ENCODE peak calls at places on chromosomes 1 and 21, in eight cellular contexts. A is aorta, U is cardiac muscle cell, S is esophagus squamous epithelium, R is endothelial cell of umbilical vein, H is PC-3, D is IMR-90, L is right cardiac atrium. G is an unnamed sample. For H3K4me1, the result is how much of the 10 kb centered on the place peaks cover.

GRCh38 chr1:119388450-119388849 is 19.9 kb downstream of the HAO2 start:
- DNase-seq in A (no peak), U (no peak), S (no peak), R (no peak), H (no peak), D (no peak), L (no peak), G (no peak)

GRCh38 chr1:202034683-202035462 is 24.5 kb downstream of the ELF3 start:
- DNase-seq in A (peak), U (peak), S (no peak), R (no peak), H (peak), D (peak), L (peak), G (peak)

GRCh38 chr1:12597792-12598191 is 20.2 kb downstream of the DHRS3 start:
- DNase-seq in A (no peak), U (no peak), S (no peak), R (no peak), H (peak), D (no peak), L (peak), G (peak)

GRCh38 chr1:108665047-108665446 is 4.2 kb upstream of the HENMT1 start:
- DNase-seq in A (no peak), U (no peak), S (no peak), R (no peak), H (no peak), D (no peak), L (no peak), G (no peak)

GRCh38 chr1:156118175-156118868 is 3.8 kb downstream of the LMNA start:
- DNase-seq in A (peak), U (no peak), S (no peak), R (no peak), H (peak), D (no peak), L (peak), G (peak)

GRCh38 chr1:46152021-46152420 is 19.6 kb upstream of the PIK3R3 start:
- DNase-seq in A (no peak), U (peak), S (no peak), R (no peak), H (no peak), D (peak), L (no peak), G (no peak)

GRCh38 chr1:113924473-113924872 is 4.7 kb upstream of the HIPK1 start:
- DNase-seq in A (no peak), U (no peak), S (no peak), R (no peak), H (no peak), D (no peak), L (no peak), G (no peak)

GRCh38 chr1:151156515-151156819 is at the start of gene TNFAIP8L2:
- DNase-seq in A (peak), U (no peak), S (no peak), R (no peak), H (no peak), D (no peak), L (peak), G (no peak)

GRCh38 chr21:33647560-33647959 is 5.3 kb downstream of the ITSN1 start:
- DNase-seq in A (no peak), U (no peak), S (no peak), R (no peak), H (no peak), D (no peak), L (no peak), G (no peak)

GRCh38 chr1:204589409-204590038 is 73.3 kb downstream of the MDM4 start:
- DNase-seq in A (no peak), U (peak), S (no peak), R (no peak), H (peak), D (peak), L (no peak), G (no peak)

GRCh38 chr1:80403472-80403893 is 1397.0 kb upstream of the ADGRL4 start:
- DNase-seq in A (no peak), U (no peak), S (no peak), R (no peak), H (no peak), D (no peak), L (no peak), G (no peak)

GRCh38 chr21:36211660-36212512 is 55.3 kb downstream of the DOP1B start:
- DNase-seq in A (peak), U (peak), S (no peak), R (no peak), H (peak), D (peak), L (no peak), G (no peak)

GRCh38 chr1:20981903-20982695 is 194.6 kb downstream of the EIF4G3 start:
- DNase-seq in A (no peak), U (peak), S (no peak), R (peak), H (peak), D (peak), L (no peak), G (no peak)

GRCh38 chr1:192489748-192490147 is 85.8 kb upstream of the RGS1 start:
- DNase-seq in A (peak), U (peak), S (no peak), R (peak), H (peak), D (peak), L (peak), G (peak)

GRCh38 chr1:206631085-206631509 is 4.2 kb upstream of the DYRK3 start:
- DNase-seq in A (no peak), U (peak), S (peak), R (peak), H (peak), D (peak), L (peak), G (peak)

GRCh38 chr1:201154389-201155165 is at the start of gene TMEM9:
- DNase-seq in A (peak), U (peak), S (peak), R (peak), H (peak), D (peak), L (peak), G (peak)

GRCh38 chr1:37822942-37823865 is 15.2 kb upstream of the YRDC start:
- DNase-seq in A (no peak), U (no peak), S (no peak), R (no peak), H (peak), D (peak), L (no peak), G (no peak)

GRCh38 chr1:178371236-178371635 is 125.5 kb downstream of the CLEC20A start:
- DNase-seq in A (no peak), U (peak), S (no peak), R (peak), H (no peak), D (peak), L (no peak), G (no peak)

GRCh38 chr1:74396942-74397341 is 115.5 kb downstream of the LRRC53 start:
- DNase-seq in A (no peak), U (peak), S (no peak), R (no peak), H (no peak), D (peak), L (peak), G (peak)

GRCh38 chr1:65955071-65955470 is 162.4 kb downstream of the PDE4B start:
- DNase-seq in A (no peak), U (no peak), S (no peak), R (no peak), H (peak), D (no peak), L (no peak), G (no peak)

GRCh38 chr1:234281826-234282489 is 91.3 kb upstream of the COA6 start:
- DNase-seq in A (no peak), U (no peak), S (no peak), R (no peak), H (no peak), D (no peak), L (no peak), G (no peak)

GRCh38 chr1:235864965-235865525 is 1.7 kb downstream of the LYST start:
- DNase-seq in A (no peak), U (peak), S (no peak), R (no peak), H (no peak), D (no peak), L (no peak), G (no peak)

GRCh38 chr1:32892368-32893197 is 6.3 kb downstream of the HPCA start:
- DNase-seq in A (peak), U (peak), S (no peak), R (no peak), H (no peak), D (no peak), L (peak), G (no peak)

GRCh38 chr21:45109831-45110492 is 35.6 kb downstream of the ADARB1 start:
- DNase-seq in A (no peak), U (no peak), S (no peak), R (peak), H (no peak), D (no peak), L (no peak), G (no peak)

GRCh38 chr21:34520769-34521508 is 8.9 kb upstream of the KCNE1 start:
- DNase-seq in A (peak), U (no peak), S (no peak), R (no peak), H (no peak), D (no peak), L (peak), G (no peak)

GRCh38 chr21:15468368-15468767 is 261.4 kb upstream of the USP25 start:
- DNase-seq in A (no peak), U (peak), S (no peak), R (no peak), H (no peak), D (no peak), L (no peak), G (no peak)

GRCh38 chr21:44889625-44890337 is 16.3 kb upstream of the PTTG1IP start:
- DNase-seq in A (no peak), U (no peak), S (no peak), R (no peak), H (no peak), D (no peak), L (peak), G (no peak)

GRCh38 chr21:31630062-31630711 is 29.3 kb upstream of the SOD1 start:
- DNase-seq in A (no peak), U (peak), S (no peak), R (peak), H (peak), D (peak), L (no peak), G (no peak)

GRCh38 chr1:97906567-97907228 is 14.1 kb downstream of the DPYD start:
- DNase-seq in A (peak), U (peak), S (no peak), R (peak), H (peak), D (peak), L (peak), G (no peak)

GRCh38 chr1:8040586-8040985 is 14.5 kb upstream of the ERRFI1 start:
- DNase-seq in A (peak), U (peak), S (peak), R (peak), H (peak), D (peak), L (peak), G (peak)

GRCh38 chr1:32500387-32501209 is 35.7 kb downstream of the ZBTB8B start:
- DNase-seq in A (peak), U (peak), S (no peak), R (peak), H (peak), D (peak), L (peak), G (peak)

GRCh38 chr1:47624531-47624930 is 186.7 kb downstream of the FOXD2 start:
- DNase-seq in A (no peak), U (no peak), S (no peak), R (no peak), H (peak), D (no peak), L (no peak), G (peak)

GRCh38 chr1:8374812-8375211 is 56.9 kb downstream of the SLC45A1 start:
- DNase-seq in A (no peak), U (peak), S (no peak), R (peak), H (peak), D (peak), L (peak), G (peak)

GRCh38 chr1:161199506-161200119 is 759 bp upstream of the ADAMTS4 start:
- DNase-seq in A (peak), U (peak), S (no peak), R (peak), H (no peak), D (no peak), L (no peak), G (no peak)
- H3K4me1 ChIP-seq in A (under half), U (under half), S (half or more), R (half or more), H (under half), D (under half), L (under half), G (under half)

GRCh38 chr1:165116732-165117131 is 239.8 kb downstream of the LMX1A start:
- DNase-seq in A (no peak), U (peak), S (no peak), R (no peak), H (peak), D (peak), L (no peak), G (no peak)
- H3K4me1 ChIP-seq in A (under half), U (under half), S (under half), R (under half), H (under half), D (under half), L (under half), G (under half)

DNA sequence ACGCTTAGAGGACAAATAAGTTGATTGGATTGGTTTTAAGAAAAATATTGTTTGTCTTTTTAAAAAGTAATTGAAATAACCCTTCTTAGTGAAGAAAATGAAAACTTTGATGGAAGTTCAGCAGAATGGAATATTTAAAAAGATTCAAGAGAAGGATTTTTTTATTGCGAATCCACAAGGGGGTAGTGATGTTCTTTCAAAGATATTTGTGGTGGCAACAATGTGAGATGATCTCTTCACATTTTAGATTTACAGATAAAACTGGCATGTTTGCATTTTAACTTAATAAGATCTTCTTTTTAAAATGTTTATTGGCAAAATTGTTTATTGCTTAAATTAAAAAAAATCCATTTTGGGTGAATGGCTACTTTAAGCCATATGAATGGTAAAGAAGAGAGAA is 8.9 kb downstream of the CAMTA1 start:
- DNase-seq in A (no peak), U (peak), S (no peak), R (peak), H (peak), D (peak), L (no peak), G (no peak)
- H3K4me1 ChIP-seq in A (under half), U (under half), S (under half), R (under half), H (under half), D (under half), L (under half), G (half or more)

DNA sequence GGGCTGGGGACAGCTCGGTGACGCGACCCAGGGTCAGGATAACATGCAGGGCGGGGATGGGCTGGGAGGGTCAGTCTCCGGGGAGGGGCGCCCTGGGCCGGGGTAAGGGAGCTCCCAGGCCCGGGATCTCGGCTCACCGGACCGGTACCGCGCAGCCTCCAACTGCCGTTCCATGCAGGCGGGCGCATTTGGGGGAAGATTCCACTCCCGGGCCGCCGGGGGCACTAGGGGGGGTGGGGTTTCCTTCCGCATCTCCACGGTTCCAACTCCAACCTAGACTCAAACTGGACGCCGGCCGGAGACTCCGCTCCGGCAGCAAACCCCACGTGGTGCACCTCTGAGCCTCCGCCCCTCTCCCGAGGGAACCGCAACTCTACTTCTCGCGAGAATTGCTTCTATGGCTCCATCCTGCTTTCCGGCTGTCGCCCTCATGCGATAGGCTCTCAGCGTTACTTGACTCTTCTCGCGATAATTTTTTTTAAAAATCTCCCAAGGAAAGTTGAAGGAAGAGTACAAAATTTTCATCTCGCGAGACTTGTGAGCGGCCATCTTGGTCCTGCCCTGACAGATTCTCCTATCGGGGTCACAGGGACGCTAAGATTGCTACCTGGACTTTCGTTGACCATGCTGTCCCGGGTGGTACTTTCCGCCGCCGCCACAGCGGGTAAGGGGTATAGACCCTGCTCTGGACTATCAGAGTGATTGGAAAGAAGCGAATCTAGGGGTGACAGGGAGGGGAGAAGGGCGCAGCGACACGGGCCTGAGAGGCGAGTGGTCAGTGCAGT is at the start of the genes ATP5PB and WDR77:
- DNase-seq in A (peak), U (peak), S (peak), R (peak), H (peak), D (peak), L (peak), G (peak)
- H3K4me1 ChIP-seq in A (under half), U (under half), S (under half), R (under half), H (under half), D (under half), L (under half), G (half or more)

GRCh38 chr1:208177656-208178055 is 66.5 kb downstream of the PLXNA2 start:
- DNase-seq in A (no peak), U (no peak), S (no peak), R (no peak), H (no peak), D (no peak), L (no peak), G (no peak)

GRCh38 chr1:208179850-208180416 is 64.3 kb downstream of the PLXNA2 start:
- DNase-seq in A (no peak), U (no peak), S (no peak), R (no peak), H (no peak), D (no peak), L (no peak), G (no peak)

GRCh38 chr1:208178091-208178529 is 66.1 kb downstream of the PLXNA2 start:
- DNase-seq in A (peak), U (no peak), S (no peak), R (no peak), H (peak), D (no peak), L (no peak), G (no peak)

GRCh38 chr1:208181259-208181816 is 62.8 kb downstream of the PLXNA2 start:
- DNase-seq in A (no peak), U (no peak), S (no peak), R (no peak), H (no peak), D (no peak), L (no peak), G (no peak)

GRCh38 chr1:208179303-208179702 is 64.9 kb downstream of the PLXNA2 start:
- DNase-seq in A (no peak), U (no peak), S (no peak), R (no peak), H (peak), D (no peak), L (peak), G (no peak)
- H3K4me1 ChIP-seq in A (under half), U (half or more), S (under half), R (half or more), H (half or more), D (under half), L (under half), G (half or more)

DNA sequence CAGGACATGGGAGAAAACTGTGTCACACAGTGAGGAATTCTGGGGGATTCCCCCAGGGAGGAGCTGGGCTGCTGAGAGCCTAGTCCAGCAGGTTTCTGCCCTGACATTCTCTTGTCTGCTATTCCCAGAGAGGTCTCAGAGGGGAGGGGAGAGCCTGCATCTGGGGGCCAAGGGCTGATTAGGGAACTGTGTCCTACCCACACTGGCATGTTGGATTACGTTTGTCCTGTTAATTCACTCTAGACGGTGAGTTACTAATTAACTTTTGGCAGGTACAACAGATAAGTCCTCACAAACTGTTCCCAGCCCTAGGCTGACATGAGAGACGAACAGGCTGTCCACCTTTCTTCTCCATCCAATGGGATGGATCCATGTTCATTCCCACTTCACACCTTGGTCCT is 2.6 kb upstream of the SH3BGRL3 start:
- DNase-seq in A (no peak), U (no peak), S (no peak), R (no peak), H (peak), D (no peak), L (no peak), G (no peak)
- H3K4me1 ChIP-seq in A (under half), U (under half), S (half or more), R (under half), H (half or more), D (under half), L (under half), G (half or more)

G was measured in heart right ventricle.